ENCODE peak calls at places on chromosome 19, in seven cellular contexts. One of them, this sample, is unnamed.

GRCh38 chr19:518292-519231 is 11.3 kb downstream of the TPGS1 start:
- DNase-seq in ELF-1: peak
- DNase-seq in HS-5: no peak
- DNase-seq in left cardiac atrium: peak
- DNase-seq in nucleus accumbens: no peak
- DNase-seq in cerebellar nuclear complex: no peak
- DNase-seq in GOT3: no peak
- DNase-seq in this sample: no peak

GRCh38 chr19:15507068-15508034 is 974 bp upstream of the CYP4F22 start:
- DNase-seq in left cardiac atrium: no peak
- DNase-seq in GOT3: no peak
- DNase-seq in cerebellar nuclear complex: no peak
- DNase-seq in nucleus accumbens: no peak
- DNase-seq in ELF-1: no peak
- DNase-seq in HS-5: no peak
- DNase-seq in this sample: no peak

GRCh38 chr19:41551212-41551610 is 24.8 kb upstream of the CEACAM21 start:
- DNase-seq in GOT3: no peak
- DNase-seq in left cardiac atrium: no peak
- DNase-seq in cerebellar nuclear complex: no peak
- DNase-seq in HS-5: no peak
- DNase-seq in nucleus accumbens: no peak
- DNase-seq in ELF-1: no peak
- DNase-seq in this sample: no peak

GRCh38 chr19:45173816-45174215 is 4.2 kb downstream of the TRAPPC6A start:
- DNase-seq in HS-5: no peak
- DNase-seq in ELF-1: no peak
- DNase-seq in cerebellar nuclear complex: no peak
- DNase-seq in GOT3: no peak
- DNase-seq in nucleus accumbens: no peak
- DNase-seq in left cardiac atrium: no peak
- DNase-seq in this sample: no peak

GRCh38 chr19:33186835-33187540 is 7.1 kb upstream of the LRP3 start:
- DNase-seq in ELF-1: no peak
- DNase-seq in nucleus accumbens: no peak
- DNase-seq in cerebellar nuclear complex: no peak
- DNase-seq in left cardiac atrium: no peak
- DNase-seq in HS-5: no peak
- DNase-seq in GOT3: no peak
- DNase-seq in this sample: no peak

GRCh38 chr19:44050740-44051653 is 839 bp upstream of the ZNF223 start:
- DNase-seq in left cardiac atrium: no peak
- DNase-seq in ELF-1: no peak
- DNase-seq in cerebellar nuclear complex: no peak
- DNase-seq in nucleus accumbens: no peak
- DNase-seq in GOT3: no peak
- DNase-seq in HS-5: no peak
- DNase-seq in this sample: no peak

GRCh38 chr19:14149509-14149994 is 13.2 kb upstream of the ASF1B start:
- DNase-seq in nucleus accumbens: peak
- DNase-seq in cerebellar nuclear complex: no peak
- DNase-seq in GOT3: no peak
- DNase-seq in HS-5: no peak
- DNase-seq in left cardiac atrium: peak
- DNase-seq in ELF-1: no peak
- DNase-seq in this sample: peak

GRCh38 chr19:48450863-48451262 is 4.5 kb upstream of the KCNJ14 start:
- DNase-seq in nucleus accumbens: no peak
- DNase-seq in ELF-1: no peak
- DNase-seq in HS-5: no peak
- DNase-seq in left cardiac atrium: no peak
- DNase-seq in cerebellar nuclear complex: no peak
- DNase-seq in GOT3: no peak
- DNase-seq in this sample: no peak

GRCh38 chr19:45733160-45733810 is at the start of gene MEIOSIN:
- DNase-seq in GOT3: no peak
- DNase-seq in ELF-1: no peak
- DNase-seq in cerebellar nuclear complex: no peak
- DNase-seq in nucleus accumbens: no peak
- DNase-seq in left cardiac atrium: no peak
- DNase-seq in HS-5: no peak
- DNase-seq in this sample: no peak

GRCh38 chr19:46828484-46828883 is 22.2 kb downstream of the AP2S1 start:
- DNase-seq in GOT3: no peak
- DNase-seq in left cardiac atrium: no peak
- DNase-seq in HS-5: no peak
- DNase-seq in cerebellar nuclear complex: no peak
- DNase-seq in nucleus accumbens: no peak
- DNase-seq in ELF-1: no peak
- DNase-seq in this sample: no peak

GRCh38 chr19:53037101-53038097 is 7.1 kb upstream of the ERVV-2 start:
- DNase-seq in nucleus accumbens: no peak
- DNase-seq in left cardiac atrium: peak
- DNase-seq in cerebellar nuclear complex: no peak
- DNase-seq in ELF-1: peak
- DNase-seq in HS-5: no peak
- DNase-seq in GOT3: no peak
- DNase-seq in this sample: no peak

GRCh38 chr19:13597625-13598024 is 91.3 kb upstream of the CACNA1A start:
- DNase-seq in nucleus accumbens: peak
- DNase-seq in GOT3: no peak
- DNase-seq in ELF-1: peak
- DNase-seq in HS-5: peak
- DNase-seq in cerebellar nuclear complex: no peak
- DNase-seq in left cardiac atrium: no peak
- DNase-seq in this sample: no peak

GRCh38 chr19:6677924-6678689 is 8.1 kb upstream of the TNFSF14 start:
- DNase-seq in nucleus accumbens: no peak
- DNase-seq in HS-5: no peak
- DNase-seq in ELF-1: peak
- DNase-seq in cerebellar nuclear complex: no peak
- DNase-seq in left cardiac atrium: no peak
- DNase-seq in GOT3: no peak
- DNase-seq in this sample: no peak

GRCh38 chr19:45159204-45159970 is 1.4 kb downstream of the NKPD1 start:
- DNase-seq in nucleus accumbens: no peak
- DNase-seq in ELF-1: no peak
- DNase-seq in HS-5: no peak
- DNase-seq in cerebellar nuclear complex: no peak
- DNase-seq in GOT3: no peak
- DNase-seq in left cardiac atrium: no peak
- DNase-seq in this sample: no peak

GRCh38 chr19:20167020-20167644 is at the start of gene ZNF486:
- DNase-seq in GOT3: peak
- DNase-seq in ELF-1: peak
- DNase-seq in nucleus accumbens: peak
- DNase-seq in HS-5: peak
- DNase-seq in cerebellar nuclear complex: peak
- DNase-seq in left cardiac atrium: peak
- DNase-seq in this sample: peak

GRCh38 chr19:42488783-42489521 is 39.3 kb downstream of the CEACAM1 start:
- DNase-seq in left cardiac atrium: no peak
- DNase-seq in cerebellar nuclear complex: no peak
- DNase-seq in GOT3: no peak
- DNase-seq in HS-5: no peak
- DNase-seq in nucleus accumbens: no peak
- DNase-seq in ELF-1: peak
- DNase-seq in this sample: no peak

GRCh38 chr19:46408611-46409039 is 4.7 kb downstream of the CCDC8 start:
- DNase-seq in GOT3: no peak
- DNase-seq in cerebellar nuclear complex: no peak
- DNase-seq in left cardiac atrium: peak
- DNase-seq in HS-5: no peak
- DNase-seq in nucleus accumbens: peak
- DNase-seq in ELF-1: no peak
- DNase-seq in this sample: peak

GRCh38 chr19:45153339-45154063 is 7.3 kb downstream of the NKPD1 start:
- DNase-seq in GOT3: no peak
- DNase-seq in HS-5: no peak
- DNase-seq in ELF-1: peak
- DNase-seq in left cardiac atrium: peak
- DNase-seq in cerebellar nuclear complex: no peak
- DNase-seq in nucleus accumbens: peak
- DNase-seq in this sample: no peak

This sample was measured in coronary artery.